ENCODE peak calls at places on chromosomes 2 and 18, in four cellular contexts. Y, L, F and H are unnamed samples.

GRCh38 chr2:120957905-120958304 is 222.2 kb downstream of the GLI2 start:
- DNase-seq in F (no peak), Y (no peak), L (no peak), H (no peak)

GRCh38 chr2:3405876-3406275 is 26.4 kb downstream of the TRAPPC12 start:
- DNase-seq in L (no peak), Y (no peak), F (no peak), H (no peak)

GRCh38 chr18:12929477-12930083 is 18.2 kb upstream of the SEH1L start:
- DNase-seq in Y (no peak), L (no peak), F (no peak), H (no peak)

GRCh38 chr18:1018211-1018651 is 113.6 kb downstream of the ADCYAP1 start:
- DNase-seq in Y (no peak), F (peak; percentile 51), L (no peak), H (peak; percentile 84)

GRCh38 chr2:196963043-196963442 is 36.5 kb upstream of the PGAP1 start:
- DNase-seq in L (no peak), Y (no peak), F (no peak), H (no peak)

GRCh38 chr2:37322368-37322767 is 2.3 kb downstream of the PRKD3 start:
- DNase-seq in L (peak; percentile 8), Y (no peak), F (peak; percentile 49), H (no peak)

GRCh38 chr2:226295123-226295522 is 504.5 kb downstream of the IRS1 start:
- DNase-seq in L (no peak), F (no peak), Y (no peak), H (no peak)

GRCh38 chr2:217972490-217972889 is 30.3 kb downstream of the TNS1 start:
- DNase-seq in Y (no peak), L (no peak), F (peak; percentile 36), H (no peak)

GRCh38 chr2:101474752-101475384 is at the start of gene RFX8:
- DNase-seq in L (peak; percentile 6), F (peak; percentile 96), Y (no peak), H (peak; percentile 56)

GRCh38 chr2:229586746-229587705 is 127.3 kb downstream of the DNER start:
- DNase-seq in L (peak; percentile 50), Y (peak; percentile 90), F (peak; percentile 87), H (peak; percentile 65)
- H3K4me3 ChIP-seq in L (no peak overlapping the region), Y (no peak overlapping the region), F (peak overlapping the region; percentile 45), H (peak overlapping the region; percentile 30)

GRCh38 chr18:23689031-23689615 is at the start of gene LAMA3:
- DNase-seq in F (no peak), L (no peak), Y (peak; percentile 71), H (no peak)
- TF ChIP-seq CTCF in F (peak; percentile 11), L (no peak), Y (peak; percentile 40), H (peak; percentile 30)

GRCh38 chr18:39345321-39345720 is 1779.7 kb upstream of the CELF4 start:
- DNase-seq in Y (no peak), L (no peak), F (peak; percentile 21), H (no peak)

GRCh38 chr18:39341106-39341505 is 1775.5 kb upstream of the CELF4 start:
- DNase-seq in Y (no peak), F (no peak), L (no peak), H (no peak)

GRCh38 chr18:39344487-39344886 is 1778.9 kb upstream of the CELF4 start:
- DNase-seq in Y (no peak), L (no peak), F (no peak), H (no peak)

GRCh38 chr18:39340418-39340817 is 1774.8 kb upstream of the CELF4 start:
- DNase-seq in F (no peak), L (no peak), Y (no peak), H (no peak)
- H3K4me3 ChIP-seq in F (no peak overlapping the region), L (no peak overlapping the region), Y (no peak overlapping the region), H (no peak overlapping the region)

GRCh38 chr18:68054669-68055068 is 538.1 kb upstream of the DSEL start:
- DNase-seq in L (no peak), Y (no peak), F (no peak), H (no peak)

GRCh38 chr18:68056936-68057335 is 540.4 kb upstream of the DSEL start:
- DNase-seq in L (no peak), Y (no peak), F (no peak), H (no peak)

GRCh38 chr18:68053290-68053689 is 536.8 kb upstream of the DSEL start:
- DNase-seq in L (no peak), F (peak; percentile 6), Y (no peak), H (no peak)
- TF ChIP-seq CTCF in L (no peak), F (no peak), Y (no peak), H (no peak)

DNA sequence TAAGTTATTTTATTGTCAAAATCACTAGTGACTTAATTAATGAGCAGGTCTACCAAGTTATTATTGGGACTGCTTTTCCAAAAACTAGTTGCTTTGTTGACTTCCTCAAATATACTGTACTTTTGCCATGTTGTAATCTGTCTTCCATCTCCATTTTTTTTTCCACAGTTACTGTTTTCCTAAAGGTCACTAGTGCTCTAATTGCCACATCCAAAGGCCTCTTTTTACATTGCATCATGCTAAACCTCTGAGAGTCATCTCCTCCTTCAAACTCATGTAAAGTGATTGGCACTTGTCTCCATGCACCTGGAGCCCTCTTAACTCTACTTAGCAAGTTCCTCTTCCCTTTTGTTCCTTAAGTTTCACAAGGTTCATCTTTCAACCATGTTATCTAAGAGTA is 11.8 kb downstream of the PMAIP1 start:
- DNase-seq in Y (no peak), F (no peak), L (no peak), H (no peak)
- H3K4me3 ChIP-seq in Y (no peak overlapping the region), F (no peak overlapping the region), L (no peak overlapping the region), H (no peak overlapping the region)

GRCh38 chr2:171723724-171724683 is 36.7 kb downstream of the DYNC1I2 start:
- DNase-seq in L (no peak), F (peak; percentile 23), Y (peak; percentile 2), H (no peak)
- TF ChIP-seq CTCF in L (no peak), F (no peak), Y (no peak), H (peak; percentile 19)

GRCh38 chr2:160373263-160374019 is 120.2 kb downstream of the RBMS1 start:
- DNase-seq in Y (no peak), L (no peak), F (no peak), H (no peak)

GRCh38 chr2:160376576-160376975 is 117.0 kb downstream of the RBMS1 start:
- DNase-seq in Y (no peak), L (no peak), F (peak; percentile 70), H (no peak)

GRCh38 chr2:160377204-160377995 is 116.2 kb downstream of the RBMS1 start:
- DNase-seq in L (no peak), Y (no peak), F (peak; percentile 50), H (no peak)

GRCh38 chr2:160375037-160375436 is 118.6 kb downstream of the RBMS1 start:
- DNase-seq in Y (no peak), F (peak; percentile 76), L (no peak), H (no peak)

GRCh38 chr2:160375802-160376469 is 117.7 kb downstream of the RBMS1 start:
- DNase-seq in F (peak; percentile 95), L (no peak), Y (no peak), H (no peak)
- H3K4me3 ChIP-seq in F (no peak overlapping the region), L (no peak overlapping the region), Y (no peak overlapping the region), H (no peak overlapping the region)